ENCODE peak calls at places on chromosome 17, in six cellular contexts. One of them, this sample, is unnamed.
A peak's percentile ranks its signal among the peaks of the same experiment; 100 is the strongest.

GRCh38 chr17:45332989-45333701 is 16.3 kb upstream of the MAP3K14 start:
- DNase-seq in trophoblast cell: peak; percentile 5
- DNase-seq in H9: peak; percentile 40
- DNase-seq in mesenchymal stem cell: no peak
- DNase-seq in neuronal stem cell: no peak
- DNase-seq in IMR-90: no peak
- DNase-seq in this sample: no peak

GRCh38 chr17:79849953-79850352 is 10.7 kb upstream of the CBX4 start:
- DNase-seq in trophoblast cell: no peak
- DNase-seq in H9: no peak
- DNase-seq in mesenchymal stem cell: peak; percentile 64
- DNase-seq in neuronal stem cell: no peak
- DNase-seq in IMR-90: no peak
- DNase-seq in this sample: no peak

GRCh38 chr17:45296003-45296832 is 20.6 kb downstream of the MAP3K14 start:
- DNase-seq in trophoblast cell: peak; percentile 63
- DNase-seq in H9: no peak
- DNase-seq in mesenchymal stem cell: peak; percentile 39
- DNase-seq in neuronal stem cell: no peak
- DNase-seq in IMR-90: peak; percentile 62
- DNase-seq in this sample: no peak

GRCh38 chr17:50184057-50184456 is 17.4 kb downstream of the COL1A1 start:
- DNase-seq in trophoblast cell: no peak
- DNase-seq in H9: no peak
- DNase-seq in mesenchymal stem cell: peak; percentile 58
- DNase-seq in neuronal stem cell: no peak
- DNase-seq in IMR-90: peak; percentile 45
- DNase-seq in this sample: no peak

GRCh38 chr17:43309505-43310329 is 75.9 kb upstream of the RNU2-1 start:
- DNase-seq in trophoblast cell: peak; percentile 18
- DNase-seq in H9: no peak
- DNase-seq in mesenchymal stem cell: peak; percentile 22
- DNase-seq in neuronal stem cell: no peak
- DNase-seq in IMR-90: no peak
- DNase-seq in this sample: no peak

GRCh38 chr17:34725740-34726139 is 146.4 kb downstream of the TMEM132E start:
- DNase-seq in trophoblast cell: no peak
- DNase-seq in H9: peak; percentile 3
- DNase-seq in mesenchymal stem cell: no peak
- DNase-seq in neuronal stem cell: no peak
- DNase-seq in IMR-90: no peak
- DNase-seq in this sample: no peak

GRCh38 chr17:47225436-47225858 is 16.3 kb downstream of the MYL4 start:
- DNase-seq in trophoblast cell: peak; percentile 16
- DNase-seq in H9: no peak
- DNase-seq in mesenchymal stem cell: peak; percentile 91
- DNase-seq in neuronal stem cell: no peak
- DNase-seq in IMR-90: peak; percentile 96
- DNase-seq in this sample: no peak

GRCh38 chr17:79026345-79027273 is 2.6 kb downstream of the C1QTNF1 start:
- DNase-seq in trophoblast cell: peak; percentile 68
- DNase-seq in H9: no peak
- DNase-seq in mesenchymal stem cell: peak; percentile 51
- DNase-seq in neuronal stem cell: no peak
- DNase-seq in IMR-90: peak; percentile 68
- DNase-seq in this sample: no peak

GRCh38 chr17:22138861-22139469 is 446.6 kb downstream of the KCNJ18 start:
- DNase-seq in trophoblast cell: no peak
- DNase-seq in H9: no peak
- DNase-seq in mesenchymal stem cell: peak; percentile 12
- DNase-seq in neuronal stem cell: no peak
- DNase-seq in IMR-90: no peak
- DNase-seq in this sample: no peak

GRCh38 chr17:30547778-30548177 is 70.6 kb downstream of the GOSR1 start:
- DNase-seq in trophoblast cell: no peak
- DNase-seq in H9: no peak
- DNase-seq in mesenchymal stem cell: no peak
- DNase-seq in neuronal stem cell: no peak
- DNase-seq in IMR-90: no peak
- DNase-seq in this sample: no peak

GRCh38 chr17:15381707-15382106 is 40.3 kb upstream of the TEKT3 start:
- DNase-seq in trophoblast cell: peak; percentile 74
- DNase-seq in H9: no peak
- DNase-seq in mesenchymal stem cell: no peak
- DNase-seq in neuronal stem cell: no peak
- DNase-seq in IMR-90: peak; percentile 42
- DNase-seq in this sample: no peak

GRCh38 chr17:2398655-2399571 is 1.9 kb downstream of the MNT start:
- DNase-seq in trophoblast cell: peak; percentile 66
- DNase-seq in H9: peak; percentile 89
- DNase-seq in mesenchymal stem cell: peak; percentile 85
- DNase-seq in neuronal stem cell: peak; percentile 72
- DNase-seq in IMR-90: peak; percentile 78
- DNase-seq in this sample: no peak

GRCh38 chr17:47717261-47717697 is 15.8 kb upstream of the TBX21 start:
- DNase-seq in trophoblast cell: no peak
- DNase-seq in H9: no peak
- DNase-seq in mesenchymal stem cell: no peak
- DNase-seq in neuronal stem cell: no peak
- DNase-seq in IMR-90: no peak
- DNase-seq in this sample: no peak

GRCh38 chr17:14301761-14302401 is 1.0 kb downstream of the HS3ST3B1 start:
- DNase-seq in trophoblast cell: peak; percentile 55
- DNase-seq in H9: peak; percentile 52
- DNase-seq in mesenchymal stem cell: peak; percentile 75
- DNase-seq in neuronal stem cell: no peak
- DNase-seq in IMR-90: peak; percentile 48
- DNase-seq in this sample: no peak

GRCh38 chr17:31481783-31482081 is 90.3 kb downstream of the RAB11FIP4 start:
- DNase-seq in trophoblast cell: peak; percentile 15
- DNase-seq in H9: no peak
- DNase-seq in mesenchymal stem cell: no peak
- DNase-seq in neuronal stem cell: no peak
- DNase-seq in IMR-90: no peak
- DNase-seq in this sample: no peak

GRCh38 chr17:76569607-76570279 is 15.9 kb downstream of the ST6GALNAC2 start:
- DNase-seq in trophoblast cell: no peak
- DNase-seq in H9: peak; percentile 49
- DNase-seq in mesenchymal stem cell: no peak
- DNase-seq in neuronal stem cell: peak; percentile 38
- DNase-seq in IMR-90: no peak
- DNase-seq in this sample: no peak

GRCh38 chr17:39665642-39666221 is 583 bp downstream of the TCAP start:
- DNase-seq in trophoblast cell: peak; percentile 10
- DNase-seq in H9: peak; percentile 64
- DNase-seq in mesenchymal stem cell: no peak
- DNase-seq in neuronal stem cell: no peak
- DNase-seq in IMR-90: no peak
- DNase-seq in this sample: no peak

GRCh38 chr17:78276098-78276497 is 44.7 kb downstream of the TMEM235 start:
- DNase-seq in trophoblast cell: no peak
- DNase-seq in H9: no peak
- DNase-seq in mesenchymal stem cell: no peak
- DNase-seq in neuronal stem cell: no peak
- DNase-seq in IMR-90: no peak
- DNase-seq in this sample: no peak

GRCh38 chr17:51046527-51047384 is 73.9 kb downstream of the SPAG9 start:
- DNase-seq in trophoblast cell: no peak
- DNase-seq in H9: peak; percentile 93
- DNase-seq in mesenchymal stem cell: peak; percentile 90
- DNase-seq in neuronal stem cell: peak; percentile 97
- DNase-seq in IMR-90: peak; percentile 87
- DNase-seq in this sample: peak; percentile 53

GRCh38 chr17:43908111-43908721 is 880 bp upstream of the MPP2 start:
- DNase-seq in trophoblast cell: peak; percentile 55
- DNase-seq in H9: peak; percentile 86
- DNase-seq in mesenchymal stem cell: peak; percentile 65
- DNase-seq in neuronal stem cell: peak; percentile 59
- DNase-seq in IMR-90: peak; percentile 65
- DNase-seq in this sample: peak; percentile 80

GRCh38 chr17:18323007-18323406 is 7.9 kb downstream of the SMCR8 start:
- DNase-seq in trophoblast cell: no peak
- DNase-seq in H9: no peak
- DNase-seq in mesenchymal stem cell: no peak
- DNase-seq in neuronal stem cell: no peak
- DNase-seq in IMR-90: peak; percentile 21
- DNase-seq in this sample: no peak

GRCh38 chr17:781920-782731 is at the start of the genes GLOD4 and MRM3:
- DNase-seq in trophoblast cell: peak; percentile 96
- DNase-seq in H9: peak; percentile 92
- DNase-seq in mesenchymal stem cell: peak; percentile 90
- DNase-seq in neuronal stem cell: peak; percentile 92
- DNase-seq in IMR-90: peak; percentile 85
- DNase-seq in this sample: peak; percentile 99

GRCh38 chr17:788551-788950 is 6.4 kb downstream of the MRM3 start:
- DNase-seq in trophoblast cell: no peak
- DNase-seq in H9: no peak
- DNase-seq in mesenchymal stem cell: no peak
- DNase-seq in neuronal stem cell: no peak
- DNase-seq in IMR-90: no peak
- DNase-seq in this sample: no peak

GRCh38 chr17:789160-789840 is 7.1 kb downstream of the MRM3 start:
- DNase-seq in trophoblast cell: no peak
- DNase-seq in H9: no peak
- DNase-seq in mesenchymal stem cell: no peak
- DNase-seq in neuronal stem cell: no peak
- DNase-seq in IMR-90: peak; percentile 65
- DNase-seq in this sample: no peak

GRCh38 chr17:787641-788221 is 5.6 kb downstream of the MRM3 start:
- DNase-seq in trophoblast cell: no peak
- DNase-seq in H9: no peak
- DNase-seq in mesenchymal stem cell: no peak
- DNase-seq in neuronal stem cell: no peak
- DNase-seq in IMR-90: no peak
- DNase-seq in this sample: no peak

DNA sequence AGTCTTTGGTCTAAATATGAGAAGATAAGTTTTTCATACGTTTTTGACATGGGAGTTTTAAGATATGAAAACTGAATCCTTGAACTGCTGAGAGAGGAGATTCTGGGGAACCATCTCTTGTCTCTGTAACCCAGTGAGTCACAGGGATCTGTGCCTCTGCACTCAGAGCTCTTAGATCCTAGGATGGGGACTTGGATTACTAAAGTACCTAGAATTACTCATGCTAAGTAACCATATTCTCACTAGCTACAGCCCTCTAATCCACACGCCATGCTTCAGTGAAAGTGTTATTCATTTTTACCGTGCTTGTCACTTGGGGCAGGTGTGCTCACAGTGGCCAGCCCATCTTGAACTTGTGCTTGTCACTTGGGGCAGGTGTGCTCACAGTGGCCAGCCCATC is 2.0 kb downstream of the MRM3 start:
- DNase-seq in trophoblast cell: peak; percentile 29
- DNase-seq in H9: no peak
- DNase-seq in mesenchymal stem cell: no peak
- DNase-seq in neuronal stem cell: no peak
- DNase-seq in IMR-90: peak; percentile 37
- DNase-seq in this sample: no peak
- H3K4me2 ChIP-seq in trophoblast cell: no peak overlapping the region
- H3K4me2 ChIP-seq in H9: no peak overlapping the region
- H3K4me2 ChIP-seq in mesenchymal stem cell: no peak overlapping the region
- H3K4me2 ChIP-seq in neuronal stem cell: no peak overlapping the region
- H3K4me2 ChIP-seq in IMR-90: no peak overlapping the region
- H3K4me2 ChIP-seq in this sample: no peak overlapping the region

DNA sequence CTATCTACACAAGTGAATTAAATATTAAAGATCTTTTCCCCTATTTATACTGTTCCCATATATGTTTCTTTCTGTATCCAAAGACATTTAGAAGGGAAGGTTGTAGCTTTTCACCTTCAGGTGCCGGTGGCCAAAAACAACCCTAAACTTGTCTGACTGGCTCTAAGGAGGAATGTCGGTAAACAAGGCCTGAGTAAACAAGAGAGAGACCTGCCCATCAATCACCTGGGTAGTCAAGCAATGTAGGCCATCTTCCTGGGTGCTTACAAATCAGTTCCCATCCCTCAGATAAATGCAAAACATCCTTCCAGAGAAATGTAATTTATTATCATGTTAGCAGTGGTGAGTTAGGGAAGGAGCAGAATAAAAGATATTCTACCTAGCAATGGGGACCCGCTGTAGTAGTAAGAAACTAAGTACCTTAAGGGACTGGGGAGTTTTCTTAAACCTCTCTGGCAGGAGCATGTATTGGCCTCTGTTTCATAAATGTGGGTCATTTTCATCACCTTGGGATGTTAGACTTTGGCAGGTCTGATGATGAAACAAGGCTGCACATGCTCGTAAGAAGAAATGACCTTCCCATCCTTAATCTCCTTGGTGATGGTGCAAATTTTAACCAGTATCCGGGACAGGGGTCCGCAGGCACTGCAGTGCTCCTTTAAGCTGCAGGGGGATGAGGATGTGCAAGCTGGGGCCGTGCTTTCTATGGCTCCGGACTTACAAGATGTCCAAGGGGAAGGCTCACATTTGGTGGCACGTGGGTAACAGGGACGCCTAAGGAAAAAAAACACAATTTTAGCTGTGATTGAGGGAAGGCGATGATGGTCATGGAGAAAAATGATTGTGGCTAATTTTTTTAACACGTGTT is 8.4 kb downstream of the KRT39 start:
- DNase-seq in trophoblast cell: peak; percentile 79
- DNase-seq in H9: no peak
- DNase-seq in mesenchymal stem cell: no peak
- DNase-seq in neuronal stem cell: no peak
- DNase-seq in IMR-90: no peak
- DNase-seq in this sample: no peak
- H2AFZ ChIP-seq in trophoblast cell: no peak overlapping the region
- H2AFZ ChIP-seq in H9: no peak overlapping the region
- H2AFZ ChIP-seq in mesenchymal stem cell: no peak overlapping the region
- H2AFZ ChIP-seq in neuronal stem cell: no peak overlapping the region
- H2AFZ ChIP-seq in IMR-90: peak overlapping the region; percentile 17
- H2AFZ ChIP-seq in this sample: peak overlapping the region; percentile 81

GRCh38 chr17:36535669-36536081 is 888 bp downstream of the PIGW start:
- DNase-seq in trophoblast cell: no peak
- DNase-seq in H9: no peak
- DNase-seq in mesenchymal stem cell: no peak
- DNase-seq in neuronal stem cell: no peak
- DNase-seq in IMR-90: no peak
- DNase-seq in this sample: no peak

GRCh38 chr17:36532435-36532975 is 2.2 kb downstream of the MYO19 start:
- DNase-seq in trophoblast cell: no peak
- DNase-seq in H9: no peak
- DNase-seq in mesenchymal stem cell: no peak
- DNase-seq in neuronal stem cell: no peak
- DNase-seq in IMR-90: no peak
- DNase-seq in this sample: peak; percentile 14

GRCh38 chr17:36534117-36534880 is at the start of gene MYO19:
- DNase-seq in trophoblast cell: peak; percentile 74
- DNase-seq in H9: peak; percentile 89
- DNase-seq in mesenchymal stem cell: peak; percentile 73
- DNase-seq in neuronal stem cell: peak; percentile 72
- DNase-seq in IMR-90: peak; percentile 44
- DNase-seq in this sample: peak; percentile 86

GRCh38 chr17:36529121-36529520 is 5.5 kb downstream of the MYO19 start:
- DNase-seq in trophoblast cell: no peak
- DNase-seq in H9: no peak
- DNase-seq in mesenchymal stem cell: peak; percentile 70
- DNase-seq in neuronal stem cell: no peak
- DNase-seq in IMR-90: peak; percentile 75
- DNase-seq in this sample: no peak

GRCh38 chr17:36534881-36535668 is at the start of gene PIGW:
- DNase-seq in trophoblast cell: peak; percentile 93
- DNase-seq in H9: peak; percentile 98
- DNase-seq in mesenchymal stem cell: peak; percentile 90
- DNase-seq in neuronal stem cell: peak; percentile 88
- DNase-seq in IMR-90: peak; percentile 85
- DNase-seq in this sample: peak; percentile 93
- H3K18ac ChIP-seq in trophoblast cell: peak within 1 kb of the TSS; percentile 77
- H3K18ac ChIP-seq in H9: peak within 1 kb of the TSS; percentile 97
- H3K18ac ChIP-seq in mesenchymal stem cell: peak within 1 kb of the TSS; percentile 90
- H3K18ac ChIP-seq in neuronal stem cell: peak within 1 kb of the TSS; percentile 98
- H3K18ac ChIP-seq in IMR-90: peak within 1 kb of the TSS; percentile 39
- H3K18ac ChIP-seq in this sample: peak within 1 kb of the TSS; percentile 96

GRCh38 chr17:56679148-56679766 is 85.8 kb downstream of the NOG start:
- DNase-seq in trophoblast cell: peak; percentile 68
- DNase-seq in H9: no peak
- DNase-seq in mesenchymal stem cell: peak; percentile 57
- DNase-seq in neuronal stem cell: peak; percentile 46
- DNase-seq in IMR-90: peak; percentile 56
- DNase-seq in this sample: no peak
- H3K4me2 ChIP-seq in trophoblast cell: peak overlapping the region; percentile 25
- H3K4me2 ChIP-seq in H9: peak overlapping the region; percentile 92
- H3K4me2 ChIP-seq in mesenchymal stem cell: peak overlapping the region; percentile 81
- H3K4me2 ChIP-seq in neuronal stem cell: peak overlapping the region; percentile 88
- H3K4me2 ChIP-seq in IMR-90: peak overlapping the region; percentile 93
- H3K4me2 ChIP-seq in this sample: peak overlapping the region; percentile 96

This sample was measured in H1.